ENCODE peak calls at places on chromosomes 11 and 22, in ten cellular contexts. W is EL; S is stimulated activated CD4-positive, alpha-beta T cell treated with anti-CD3 and anti-CD28 coated beads, TNF-alpha, amount 100 ng/mL, for 1 hour; J is neural progenitor cell; Z is NCI-H1105; Y is A172; I is T follicular helper cell; T is AG09319; M is GM12865; O is CD8-positive, alpha-beta memory T cell. H is an unnamed sample.

GRCh38 chr11:8839306-8839956 is 71.6 kb upstream of the AKIP1 start:
- DNase-seq in M (no peak), W (no peak), S (no peak), O (no peak), Y (no peak), J (no peak), Z (no peak), I (no peak), T (no peak), H (no peak)

GRCh38 chr11:116109228-116109627 is 605.0 kb upstream of the CADM1 start:
- DNase-seq in J (no peak), W (peak), Z (no peak), Y (peak), O (no peak), S (no peak), T (no peak), I (no peak), M (no peak), H (no peak)

GRCh38 chr11:74196781-74197486 is 25.8 kb downstream of the PPME1 start:
- DNase-seq in S (no peak), Y (no peak), I (no peak), W (no peak), T (no peak), J (no peak), Z (no peak), O (no peak), M (no peak), H (no peak)

GRCh38 chr11:7016011-7016410 is 4.1 kb downstream of the ZNF214 start:
- DNase-seq in W (no peak), M (no peak), Z (no peak), S (no peak), I (no peak), O (no peak), T (no peak), Y (no peak), J (no peak), H (no peak)

GRCh38 chr11:15223318-15223717 is 108.6 kb downstream of the INSC start:
- DNase-seq in M (no peak), Y (no peak), T (no peak), W (peak), O (no peak), S (no peak), I (no peak), Z (no peak), J (no peak), H (no peak)

GRCh38 chr11:36033082-36033751 is 89.4 kb downstream of the LDLRAD3 start:
- DNase-seq in W (no peak), O (no peak), J (no peak), M (no peak), Y (no peak), S (no peak), I (no peak), T (no peak), Z (no peak), H (no peak)

GRCh38 chr11:86427441-86427840 is 52.8 kb downstream of the CCDC81 start:
- DNase-seq in W (no peak), I (no peak), O (no peak), S (no peak), T (no peak), J (no peak), M (no peak), Y (no peak), Z (no peak), H (no peak)

GRCh38 chr22:28915969-28916368 is 32.6 kb downstream of the ZNRF3 start:
- DNase-seq in O (no peak), W (no peak), Z (no peak), T (no peak), M (no peak), I (no peak), J (no peak), S (no peak), Y (no peak), H (no peak)

GRCh38 chr11:75014129-75014528 is 25.4 kb downstream of the NEU3 start:
- DNase-seq in Z (no peak), S (no peak), W (peak), Y (peak), M (no peak), I (no peak), T (peak), O (no peak), J (no peak), H (no peak)

H was measured in NCI-H1092 treated with DMSO at 0.1 percent for 48 hours.